ENCODE peak calls at places on chromosomes 11 and 22, in nine cellular contexts. A, O, W, Q, G, Z, J, F and H are unnamed samples.

GRCh38 chr11:134155946-134156865 is 67.6 kb downstream of the NCAPD3 start:
- DNase-seq in Z (no peak), J (no peak), F (no peak), O (no peak), A (no peak), G (no peak), W (no peak), Q (no peak), H (no peak)

GRCh38 chr22:37538590-37539357 is 19.6 kb upstream of the CARD10 start:
- DNase-seq in A (peak), O (peak), Q (peak), F (peak), W (peak), J (peak), G (peak), Z (peak), H (peak)

GRCh38 chr22:30186048-30186447 is 60.5 kb downstream of the LIF start:
- DNase-seq in W (no peak), F (no peak), J (no peak), G (no peak), A (no peak), Q (no peak), O (no peak), Z (no peak), H (no peak)

GRCh38 chr11:66011239-66011784 is 496 bp upstream of the CST6 start:
- DNase-seq in A (peak), O (peak), G (no peak), Q (no peak), J (no peak), W (peak), Z (peak), F (no peak), H (no peak)

GRCh38 chr22:39534591-39535301 is 2.2 kb upstream of the RPS19BP1 start:
- DNase-seq in F (peak), Z (peak), W (peak), O (peak), Q (peak), A (peak), J (peak), G (peak), H (no peak)

GRCh38 chr11:44680982-44681597 is 45.7 kb upstream of the TSPAN18 start:
- DNase-seq in F (no peak), G (no peak), Q (no peak), O (no peak), J (no peak), A (peak), Z (no peak), W (no peak), H (no peak)

GRCh38 chr11:78420796-78421209 is 3.2 kb upstream of the GAB2 start:
- DNase-seq in J (peak), Z (peak), Q (peak), G (peak), F (peak), A (no peak), W (peak), O (peak), H (no peak)

GRCh38 chr11:15770798-15771414 is 585.4 kb downstream of the SOX6 start:
- DNase-seq in Q (no peak), Z (peak), J (no peak), W (peak), O (no peak), G (peak), F (peak), A (peak), H (no peak)

GRCh38 chr11:101721270-101721669 is 137.5 kb upstream of the TRPC6 start:
- DNase-seq in F (no peak), J (no peak), O (no peak), A (no peak), Z (peak), W (peak), Q (no peak), G (no peak), H (no peak)

GRCh38 chr22:49564054-49564453 is 263.6 kb downstream of the BRD1 start:
- DNase-seq in O (no peak), A (no peak), G (no peak), W (no peak), Q (no peak), Z (no peak), F (no peak), J (no peak), H (no peak)

GRCh38 chr11:68321293-68322030 is 9.1 kb downstream of the LRP5 start:
- DNase-seq in G (no peak), W (no peak), J (no peak), F (no peak), O (no peak), A (no peak), Q (no peak), Z (no peak), H (no peak)

GRCh38 chr22:37740455-37741311 is 43.8 kb downstream of the TRIOBP start:
- DNase-seq in J (no peak), G (no peak), A (no peak), F (no peak), Z (no peak), Q (peak), W (no peak), O (no peak), H (no peak)

GRCh38 chr11:112128483-112129121 is 35.3 kb downstream of the IL18 start:
- DNase-seq in Q (no peak), Z (peak), O (peak), G (no peak), W (peak), A (peak), J (peak), F (peak), H (peak)

GRCh38 chr22:44623771-44624510 is 78.1 kb upstream of the PRR5 start:
- DNase-seq in G (peak), O (no peak), Z (peak), J (no peak), A (peak), F (no peak), W (peak), Q (no peak), H (no peak)

GRCh38 chr11:74678591-74679512 is 52.4 kb downstream of the CHRDL2 start:
- DNase-seq in A (no peak), O (peak), J (no peak), W (peak), Z (no peak), Q (peak), G (no peak), F (no peak), H (no peak)

GRCh38 chr22:47401976-47402770 is 639.7 kb downstream of the TBC1D22A start:
- DNase-seq in Q (no peak), A (no peak), W (no peak), Z (peak), O (no peak), G (no peak), F (no peak), J (no peak), H (no peak)

GRCh38 chr11:20113147-20113435 is 47.2 kb downstream of the DBX1 start:
- DNase-seq in O (peak), J (no peak), G (no peak), W (no peak), Z (no peak), A (no peak), Q (no peak), F (no peak), H (no peak)

GRCh38 chr11:19160839-19161238 is 40.9 kb downstream of the CSRP3 start:
- DNase-seq in Z (no peak), J (no peak), F (peak), O (no peak), A (no peak), W (no peak), G (peak), Q (no peak), H (no peak)

GRCh38 chr11:96307748-96308133 is 35.3 kb downstream of the MAML2 start:
- DNase-seq in Z (peak), W (peak), A (no peak), Q (no peak), J (no peak), G (no peak), O (no peak), F (peak), H (peak)

GRCh38 chr11:130211144-130211543 is 51.6 kb downstream of the ST14 start:
- DNase-seq in Z (no peak), J (no peak), Q (no peak), W (no peak), A (no peak), F (no peak), G (no peak), O (peak), H (no peak)

GRCh38 chr11:126137146-126137545 is 74.3 kb downstream of the RPUSD4 start:
- DNase-seq in A (no peak), W (no peak), Q (no peak), Z (no peak), G (no peak), J (no peak), O (no peak), F (no peak), H (no peak)

GRCh38 chr11:79440451-79441158 is at the start of gene TENM4:
- DNase-seq in J (peak), Q (peak), O (no peak), A (no peak), W (peak), Z (no peak), G (peak), F (peak), H (peak)

GRCh38 chr11:3840289-3840869 is 380 bp downstream of the RHOG start:
- DNase-seq in Z (no peak), O (no peak), A (no peak), J (peak), F (peak), W (no peak), Q (no peak), G (peak), H (no peak)

GRCh38 chr11:102226702-102227101 is 90.6 kb upstream of the BIRC3 start:
- DNase-seq in J (no peak), G (no peak), O (peak), F (peak), Q (no peak), A (peak), Z (peak), W (peak), H (no peak)

GRCh38 chr22:33606495-33606894 is 313.8 kb downstream of the LARGE1 start:
- DNase-seq in Z (no peak), F (no peak), W (no peak), J (no peak), A (no peak), O (no peak), G (no peak), Q (no peak), H (no peak)

GRCh38 chr11:73854680-73855079 is 22.0 kb downstream of the COA4 start:
- DNase-seq in O (no peak), G (no peak), Q (no peak), Z (no peak), W (peak), J (no peak), A (no peak), F (no peak), H (no peak)

GRCh38 chr11:18379201-18379600 is 15.2 kb upstream of the LDHA start:
- DNase-seq in J (no peak), W (no peak), G (no peak), A (no peak), Z (no peak), Q (no peak), F (no peak), O (no peak), H (no peak)

GRCh38 chr11:4093519-4094347 is 866 bp upstream of the RRM1 start:
- DNase-seq in J (no peak), O (no peak), Q (no peak), F (no peak), A (no peak), G (no peak), Z (no peak), W (no peak), H (no peak)

GRCh38 chr22:40611606-40612005 is 24.9 kb downstream of the MRTFA start:
- DNase-seq in O (no peak), W (no peak), A (no peak), G (no peak), Q (no peak), Z (no peak), F (no peak), J (no peak), H (no peak)

GRCh38 chr11:122803306-122803705 is 35.0 kb upstream of the CRTAM start:
- DNase-seq in Q (no peak), F (no peak), W (peak), Z (peak), O (peak), A (no peak), J (no peak), G (no peak), H (peak)

GRCh38 chr22:49425356-49425755 is 402.3 kb downstream of the BRD1 start:
- DNase-seq in J (no peak), A (no peak), Q (no peak), Z (no peak), F (no peak), W (no peak), O (no peak), G (no peak), H (no peak)

GRCh38 chr11:12196335-12196734 is 85.9 kb downstream of the MICAL2 start:
- DNase-seq in W (no peak), Q (no peak), G (no peak), J (no peak), F (no peak), A (no peak), O (no peak), Z (no peak), H (no peak)

GRCh38 chr11:36131719-36132349 is 157.4 kb downstream of the COMMD9 start:
- DNase-seq in G (peak), O (peak), W (peak), F (peak), Z (peak), Q (peak), A (peak), J (peak), H (peak)

GRCh38 chr11:134656861-134657540 is 245.0 kb upstream of the B3GAT1 start:
- DNase-seq in O (peak), A (no peak), Z (no peak), G (no peak), Q (no peak), J (no peak), F (no peak), W (no peak), H (no peak)

GRCh38 chr11:3109921-3110706 is 52.9 kb upstream of the CARS1 start:
- DNase-seq in Q (peak), W (no peak), O (no peak), A (no peak), J (peak), Z (no peak), G (peak), F (peak), H (no peak)

GRCh38 chr11:12731841-12732336 is 57.7 kb downstream of the TEAD1 start:
- DNase-seq in J (no peak), G (no peak), A (no peak), O (no peak), F (no peak), W (peak), Z (peak), Q (no peak), H (no peak)

GRCh38 chr11:114075343-114075610 is 15.8 kb downstream of the ZBTB16 start:
- DNase-seq in Q (peak), W (no peak), A (no peak), Z (no peak), J (no peak), O (no peak), G (no peak), F (no peak), H (no peak)

GRCh38 chr11:114076974-114077373 is 17.5 kb downstream of the ZBTB16 start:
- DNase-seq in F (no peak), J (peak), Z (no peak), G (peak), Q (no peak), A (no peak), O (no peak), W (no peak), H (no peak)

GRCh38 chr11:114077482-114078305 is 18.2 kb downstream of the ZBTB16 start:
- DNase-seq in F (no peak), W (no peak), Z (no peak), Q (peak), A (no peak), O (no peak), J (no peak), G (no peak), H (no peak)

GRCh38 chr11:114074546-114075342 is 15.2 kb downstream of the ZBTB16 start:
- DNase-seq in J (no peak), A (no peak), W (no peak), G (no peak), F (no peak), Q (peak), O (no peak), Z (no peak), H (no peak)

DNA sequence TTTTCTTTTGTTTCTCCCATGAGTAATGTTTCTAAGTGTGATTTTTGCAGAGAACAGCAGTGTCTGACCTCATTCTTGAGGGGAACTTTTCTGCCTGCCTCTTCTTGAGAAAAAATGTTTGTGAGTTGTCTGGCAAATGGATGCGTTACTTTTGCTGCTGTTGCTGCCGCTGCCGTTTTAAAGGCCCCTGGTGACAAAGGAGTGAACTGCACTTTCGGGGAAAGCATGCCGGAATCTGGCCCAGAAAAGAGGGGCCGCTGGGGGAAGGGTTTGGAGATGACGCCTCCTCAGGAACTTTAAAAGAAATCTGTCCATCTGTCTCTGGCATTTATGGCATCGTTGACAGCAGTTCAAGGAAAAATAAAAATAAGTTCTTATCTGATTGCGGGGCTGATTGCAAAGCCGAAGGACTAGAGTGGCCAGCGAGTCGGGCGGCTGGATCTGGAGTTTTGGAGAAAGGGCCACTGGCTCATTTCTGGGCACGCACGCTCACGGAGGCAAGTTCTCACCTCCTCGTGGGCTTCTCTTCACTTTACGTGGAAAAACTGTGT is 16.5 kb downstream of the ZBTB16 start:
- DNase-seq in F (peak), G (peak), O (no peak), Z (peak), J (peak), Q (peak), W (peak), A (peak), H (no peak)
- TF ChIP-seq CTCF in F (peak), G (peak), O (peak), Z (peak), J (peak), Q (peak), W (peak), A (peak), H (peak)

DNA sequence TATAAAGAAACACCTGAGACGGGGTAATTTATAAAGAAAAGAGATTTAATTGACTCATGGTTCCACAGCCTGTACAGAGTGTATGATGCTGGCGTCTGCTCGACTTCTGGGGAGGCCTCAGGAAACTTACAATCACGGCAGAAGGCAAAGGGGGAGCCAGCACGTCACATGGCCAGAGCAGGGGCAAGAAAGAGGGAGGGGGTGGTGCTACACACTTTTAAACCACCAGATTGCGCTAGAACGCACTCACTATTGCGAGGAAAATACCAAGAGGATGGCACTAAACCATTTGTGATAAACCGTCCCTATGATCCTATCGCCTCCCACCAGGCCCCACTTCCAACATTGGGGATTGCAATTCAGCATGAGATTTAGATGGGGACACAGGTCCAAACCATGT is 79.7 kb upstream of the CARD18 start:
- DNase-seq in J (no peak), G (no peak), A (no peak), O (no peak), Z (no peak), W (no peak), Q (no peak), F (no peak), H (no peak)
- TF ChIP-seq CTCF in J (peak), G (no peak), A (no peak), O (no peak), Z (peak), W (no peak), Q (no peak), F (no peak), H (no peak)

DNA sequence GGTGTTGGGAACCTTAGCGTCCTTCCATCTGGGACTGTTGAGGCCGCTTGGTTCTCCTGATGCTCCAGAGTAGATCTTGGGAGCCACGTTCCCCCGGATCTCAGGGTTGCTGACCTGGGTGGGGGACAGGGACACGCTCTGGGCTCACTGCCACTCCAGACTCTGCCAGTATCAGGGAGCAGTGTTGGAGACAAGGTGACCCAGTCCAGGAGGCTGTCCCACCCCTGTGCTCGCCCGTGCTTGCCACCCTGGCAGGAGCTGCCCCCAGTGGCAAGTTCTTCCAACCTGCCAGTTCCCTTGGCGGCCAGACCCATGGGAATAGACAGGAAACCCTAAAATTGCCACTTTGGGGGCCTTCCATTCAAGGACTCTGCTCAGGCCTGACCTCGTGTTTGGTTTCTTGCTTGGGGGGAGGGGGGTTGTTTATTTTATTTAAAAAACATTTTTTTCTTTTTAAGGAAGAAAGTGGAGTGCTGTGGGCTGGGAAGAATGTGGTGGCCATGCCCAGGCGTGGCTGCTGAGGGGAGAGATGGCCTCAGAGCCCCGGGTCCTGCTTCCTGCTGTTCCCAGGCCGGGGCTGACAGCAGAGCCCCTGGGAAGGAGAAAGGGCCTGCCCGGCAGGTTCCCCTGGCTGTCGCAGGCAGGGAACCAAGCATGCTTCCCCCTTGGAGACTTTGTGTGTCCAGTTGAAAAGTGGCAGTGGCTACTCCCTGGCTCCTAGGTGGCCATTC is 7.2 kb downstream of the GRK2 start:
- DNase-seq in G (no peak), J (no peak), O (no peak), A (no peak), Z (no peak), W (no peak), F (no peak), Q (peak), H (no peak)
- TF ChIP-seq CTCF in G (no peak), J (no peak), O (no peak), A (no peak), Z (no peak), W (no peak), F (no peak), Q (no peak), H (no peak)

GRCh38 chr22:19430890-19431541 is 517 bp downstream of the HIRA start:
- DNase-seq in F (peak), G (peak), Q (peak), O (no peak), Z (no peak), J (peak), A (peak), W (peak), H (no peak)
- TF ChIP-seq CTCF in F (peak), G (peak), Q (no peak), O (no peak), Z (peak), J (peak), A (no peak), W (no peak), H (peak)

DNA sequence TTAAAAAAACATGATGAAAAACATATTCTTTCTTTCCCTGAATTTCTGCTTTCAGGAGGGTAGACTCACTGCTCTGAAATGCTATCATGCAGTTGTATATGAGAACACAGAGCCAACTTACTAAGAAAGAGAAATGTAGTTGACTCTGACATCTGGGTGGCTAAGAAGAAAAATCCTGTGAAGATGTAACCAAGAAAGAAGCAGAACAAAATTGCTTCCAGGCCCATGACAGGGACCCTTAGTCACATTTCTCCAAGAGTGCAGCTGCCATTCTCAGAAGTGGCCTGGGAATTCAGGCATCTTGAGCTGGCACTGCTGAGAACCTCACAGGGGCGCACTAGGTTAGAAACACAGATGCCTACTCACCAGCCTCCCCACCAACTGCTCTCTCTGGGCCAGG is 73.6 kb downstream of the RPL27A start:
- DNase-seq in G (no peak), J (no peak), Q (no peak), O (no peak), W (peak), A (no peak), Z (no peak), F (no peak), H (peak)
- TF ChIP-seq CTCF in G (no peak), J (no peak), Q (no peak), O (no peak), W (no peak), A (no peak), Z (no peak), F (no peak), H (no peak)